ENCODE peak calls at places on chromosome 4, in eight cellular contexts. Z is activated CD8-positive, alpha-beta memory T cell treated with anti-CD3 and anti-CD28 coated beads, Interleukin-2, amount 50 U/mL, for 48 hours; B is HEK293T; J is GM04504; C is cardiac muscle cell; H is GM06990; G is lung microvascular endothelial cell; R is fibroblast of the conjunctiva. P is an unnamed sample.

GRCh38 chr4:148795156-148795864 is 353.1 kb upstream of the NR3C2 start:
- DNase-seq in C (peak; percentile 85), R (no peak), B (no peak), Z (no peak), H (no peak), J (no peak), G (peak; percentile 32), P (peak; percentile 83)

GRCh38 chr4:15658136-15658535 is 3.0 kb upstream of the FBXL5 start:
- DNase-seq in G (no peak), C (no peak), B (no peak), Z (no peak), H (no peak), R (no peak), J (no peak), P (no peak)

GRCh38 chr4:54066718-54067129 is 2.3 kb upstream of the CHIC2 start:
- DNase-seq in J (no peak), C (no peak), R (no peak), H (no peak), B (no peak), Z (no peak), G (peak; percentile 45), P (peak; percentile 64)

GRCh38 chr4:19879330-19879729 is 372.4 kb upstream of the SLIT2 start:
- DNase-seq in G (no peak), R (no peak), H (no peak), Z (no peak), B (no peak), J (no peak), C (no peak), P (no peak)

GRCh38 chr4:43411226-43411625 is 518.7 kb downstream of the GRXCR1 start:
- DNase-seq in C (no peak), H (no peak), R (no peak), B (no peak), Z (no peak), J (no peak), G (no peak), P (peak; percentile 18)

GRCh38 chr4:7830747-7831146 is 108.9 kb downstream of the AFAP1 start:
- DNase-seq in C (no peak), J (no peak), B (no peak), G (no peak), H (no peak), R (no peak), Z (no peak), P (no peak)

GRCh38 chr4:128393111-128393704 is 105.6 kb upstream of the PGRMC2 start:
- DNase-seq in G (no peak), B (peak; percentile 61), C (peak; percentile 62), Z (no peak), H (no peak), R (no peak), J (no peak), P (peak; percentile 48)

GRCh38 chr4:55175779-55176231 is 50.4 kb upstream of the KDR start:
- DNase-seq in J (peak; percentile 50), B (no peak), G (peak; percentile 78), H (no peak), Z (no peak), C (peak; percentile 60), R (no peak), P (peak; percentile 73)

GRCh38 chr4:82851902-82852750 is 38.8 kb downstream of the SEC31A start:
- DNase-seq in B (peak; percentile 32), C (peak; percentile 60), G (peak; percentile 54), H (no peak), R (peak; percentile 36), J (peak; percentile 7), Z (no peak), P (peak; percentile 68)

GRCh38 chr4:19592391-19592790 is 659.3 kb upstream of the SLIT2 start:
- DNase-seq in H (no peak), C (no peak), G (no peak), J (no peak), B (no peak), Z (no peak), R (no peak), P (peak; percentile 20)

GRCh38 chr4:128287159-128287870 is at the start of gene PGRMC2:
- DNase-seq in J (no peak), G (peak; percentile 51), C (peak; percentile 37), B (peak; percentile 28), H (no peak), R (no peak), Z (peak; percentile 69), P (peak; percentile 35)

GRCh38 chr4:150769235-150769634 is 187.3 kb downstream of the MAB21L2 start:
- DNase-seq in J (peak; percentile 42), Z (no peak), G (peak; percentile 58), B (no peak), H (no peak), R (peak; percentile 58), C (peak; percentile 67), P (peak; percentile 62)

GRCh38 chr4:945274-946102 is 13.2 kb downstream of the TMEM175 start:
- DNase-seq in G (no peak), Z (no peak), J (no peak), R (no peak), B (no peak), C (no peak), H (no peak), P (no peak)

GRCh38 chr4:158209825-158210807 is at the start of gene TMEM144:
- DNase-seq in G (peak; percentile 92), H (peak; percentile 40), J (peak; percentile 62), B (peak; percentile 77), R (peak; percentile 67), C (peak; percentile 92), Z (peak; percentile 75), P (peak; percentile 87)

GRCh38 chr4:140109626-140110213 is 44.3 kb downstream of the MAML3 start:
- DNase-seq in R (no peak), C (no peak), G (no peak), Z (no peak), H (no peak), J (no peak), B (no peak), P (no peak)

GRCh38 chr4:104465201-104465600 is 29.5 kb downstream of the CXXC4 start:
- DNase-seq in C (peak; percentile 52), J (no peak), G (no peak), Z (no peak), H (no peak), B (no peak), R (no peak), P (peak; percentile 67)

GRCh38 chr4:148574502-148574901 is 132.3 kb upstream of the NR3C2 start:
- DNase-seq in R (no peak), G (no peak), B (no peak), J (peak; percentile 18), H (no peak), Z (no peak), C (no peak), P (peak; percentile 10)

GRCh38 chr4:10732235-10732975 is 47.8 kb upstream of the CLNK start:
- DNase-seq in R (no peak), J (no peak), B (no peak), C (no peak), Z (no peak), G (no peak), H (peak; percentile 40), P (no peak)

GRCh38 chr4:110480031-110480549 is 4.1 kb downstream of the ENPEP start:
- DNase-seq in Z (no peak), C (peak; percentile 96), R (peak; percentile 98), J (peak; percentile 96), G (no peak), H (no peak), B (peak; percentile 21), P (peak; percentile 93)

GRCh38 chr4:5364406-5364805 is 313.1 kb downstream of the STK32B start:
- DNase-seq in B (no peak), H (no peak), R (no peak), J (no peak), Z (no peak), C (no peak), G (no peak), P (no peak)

GRCh38 chr4:11485926-11486325 is 57.2 kb upstream of the HS3ST1 start:
- DNase-seq in Z (no peak), B (no peak), C (no peak), R (no peak), G (no peak), H (no peak), J (no peak), P (no peak)

GRCh38 chr4:112370466-112370865 is 73.3 kb downstream of the ALPK1 start:
- DNase-seq in G (no peak), Z (no peak), H (no peak), R (no peak), J (no peak), B (no peak), C (no peak), P (peak; percentile 2)

GRCh38 chr4:19239565-19239964 is 1012.1 kb upstream of the SLIT2 start:
- DNase-seq in C (peak; percentile 16), B (no peak), J (no peak), R (no peak), H (no peak), Z (no peak), G (peak; percentile 34), P (peak; percentile 31)

GRCh38 chr4:110163327-110164070 is 34.9 kb downstream of the ELOVL6 start:
- DNase-seq in B (no peak), J (peak; percentile 64), C (peak; percentile 67), R (no peak), G (peak; percentile 35), Z (no peak), H (no peak), P (peak; percentile 58)

GRCh38 chr4:143477487-143477886 is 36.0 kb upstream of the SMARCA5 start:
- DNase-seq in G (no peak), C (no peak), H (no peak), Z (no peak), B (no peak), J (no peak), R (no peak), P (no peak)

GRCh38 chr4:105472871-105473339 is 957 bp downstream of the PPA2 start:
- DNase-seq in G (peak; percentile 54), B (peak; percentile 10), J (no peak), Z (no peak), H (no peak), R (no peak), C (no peak), P (no peak)

GRCh38 chr4:2045518-2045951 is 13.6 kb upstream of the NAT8L start:
- DNase-seq in R (no peak), Z (no peak), J (no peak), C (no peak), B (no peak), G (no peak), H (no peak), P (no peak)

GRCh38 chr4:148376151-148376550 is 66.1 kb downstream of the NR3C2 start:
- DNase-seq in C (peak; percentile 80), Z (no peak), R (no peak), H (no peak), G (peak; percentile 85), J (no peak), B (no peak), P (peak; percentile 64)